ENCODE peak calls at places on chromosomes 1 and 21, in seven cellular contexts. J is Kasumi-1; U is RPMI8226; I is ELR; B is activated naive CD4-positive, alpha-beta T cell treated with anti-CD3 and anti-CD28 coated beads, Interleukin-2, amount 10 ng/mL, durations not matched to agents 7 days and 5 days; K is stimulated activated CD8-positive, alpha-beta memory T cell treated with anti-CD3 and anti-CD28 coated beads, Interleukin-4, amount 100 ng/mL, for 4 hours; R is effector memory CD8-positive, alpha-beta T cell. H is an unnamed sample.

GRCh38 chr1:109208847-109209463 is 4.8 kb upstream of the SARS1 start:
- DNase-seq in J (no peak), U (no peak), I (peak), B (no peak), K (no peak), R (no peak), H (no peak)

GRCh38 chr1:188669715-188670114 is 1807.9 kb downstream of the BRINP3 start:
- DNase-seq in J (no peak), U (no peak), I (no peak), B (no peak), K (no peak), R (no peak), H (no peak)

GRCh38 chr1:53381790-53382401 is 54.0 kb upstream of the LRP8 start:
- DNase-seq in J (no peak), U (no peak), I (peak), B (no peak), K (no peak), R (no peak), H (no peak)

GRCh38 chr1:204441558-204441957 is 29.9 kb upstream of the PPP1R15B start:
- DNase-seq in J (no peak), U (no peak), I (no peak), B (no peak), K (no peak), R (no peak), H (no peak)

GRCh38 chr21:25895565-25896205 is 160.9 kb downstream of the GABPA start:
- DNase-seq in J (peak), U (peak), I (peak), B (peak), K (no peak), R (no peak), H (peak)

GRCh38 chr1:46615735-46616134 is 876 bp downstream of the MOB3C start:
- DNase-seq in J (no peak), U (no peak), I (peak), B (peak), K (no peak), R (no peak), H (peak)

GRCh38 chr1:70382682-70383081 is 28.2 kb upstream of the ANKRD13C start:
- DNase-seq in J (peak), U (no peak), I (no peak), B (no peak), K (no peak), R (no peak), H (peak)

GRCh38 chr1:197356723-197357533 is 88.9 kb downstream of the CRB1 start:
- DNase-seq in J (peak), U (peak), I (peak), B (peak), K (no peak), R (no peak), H (peak)

GRCh38 chr1:15158506-15159165 is 5.1 kb downstream of the TMEM51 start:
- DNase-seq in J (no peak), U (no peak), I (peak), B (no peak), K (no peak), R (no peak), H (no peak)

GRCh38 chr1:205648212-205648910 is 16.6 kb upstream of the ELK4 start:
- DNase-seq in J (no peak), U (no peak), I (no peak), B (no peak), K (no peak), R (no peak), H (no peak)

GRCh38 chr1:2335721-2336475 is 55.5 kb downstream of the MORN1 start:
- DNase-seq in J (no peak), U (no peak), I (no peak), B (no peak), K (no peak), R (no peak), H (no peak)

GRCh38 chr1:104671684-104672353 is 922.1 kb downstream of the AMY1C start:
- DNase-seq in J (no peak), U (no peak), I (no peak), B (no peak), K (no peak), R (no peak), H (no peak)

GRCh38 chr21:27519357-27519756 is 552.5 kb upstream of the ADAMTS5 start:
- DNase-seq in J (no peak), U (no peak), I (peak), B (no peak), K (no peak), R (no peak), H (no peak)

GRCh38 chr21:18443686-18444085 is 40.1 kb upstream of the TMPRSS15 start:
- DNase-seq in J (no peak), U (peak), I (no peak), B (peak), K (no peak), R (no peak), H (peak)

GRCh38 chr1:27372022-27372807 is 2.4 kb downstream of the FCN3 start:
- DNase-seq in J (no peak), U (no peak), I (no peak), B (no peak), K (no peak), R (no peak), H (no peak)

GRCh38 chr1:15249032-15249601 is 2.1 kb downstream of the FHAD1 start:
- DNase-seq in J (no peak), U (no peak), I (no peak), B (peak), K (peak), R (peak), H (no peak)

GRCh38 chr1:35557118-35557610 is at the start of gene KIAA0319L:
- DNase-seq in J (peak), U (peak), I (peak), B (peak), K (no peak), R (no peak), H (no peak)

GRCh38 chr1:157770442-157771043 is 6.4 kb downstream of the FCRL2 start:
- DNase-seq in J (no peak), U (peak), I (peak), B (no peak), K (no peak), R (no peak), H (no peak)

GRCh38 chr1:155645648-155646047 is 35.6 kb downstream of the MSTO1 start:
- DNase-seq in J (no peak), U (no peak), I (peak), B (no peak), K (no peak), R (no peak), H (no peak)

GRCh38 chr21:35202431-35202830 is 153.3 kb upstream of the RUNX1 start:
- DNase-seq in J (peak), U (no peak), I (peak), B (no peak), K (no peak), R (no peak), H (no peak)

GRCh38 chr1:21508580-21509350 is 458 bp upstream of the ALPL start:
- DNase-seq in J (peak), U (peak), I (peak), B (peak), K (peak), R (peak), H (peak)

GRCh38 chr1:4118746-4119515 is 218.9 kb upstream of the C1orf174 start:
- DNase-seq in J (no peak), U (no peak), I (no peak), B (no peak), K (no peak), R (no peak), H (peak)

GRCh38 chr1:156419863-156420208 is 50.8 kb downstream of the RHBG start:
- DNase-seq in J (no peak), U (no peak), I (no peak), B (peak), K (peak), R (peak), H (peak)

GRCh38 chr1:234906654-234907053 is 222.0 kb downstream of the TOMM20 start:
- DNase-seq in J (no peak), U (no peak), I (no peak), B (no peak), K (no peak), R (no peak), H (peak)

GRCh38 chr1:18239671-18240070 is 132.1 kb downstream of the IGSF21 start:
- DNase-seq in J (no peak), U (no peak), I (no peak), B (no peak), K (no peak), R (no peak), H (no peak)

GRCh38 chr1:201142011-201142853 is 12.0 kb downstream of the TMEM9 start:
- DNase-seq in J (no peak), U (no peak), I (no peak), B (no peak), K (no peak), R (no peak), H (no peak)

GRCh38 chr1:64861611-64862010 is 104.7 kb downstream of the JAK1 start:
- DNase-seq in J (no peak), U (no peak), I (peak), B (no peak), K (no peak), R (no peak), H (peak)

GRCh38 chr1:61233121-61233659 is 150.8 kb downstream of the NFIA start:
- DNase-seq in J (no peak), U (no peak), I (no peak), B (no peak), K (no peak), R (no peak), H (no peak)

H was measured in OCI-LY7.